ENCODE peak calls at places on chromosome 21, in eight cellular contexts. D is CD4-positive, alpha-beta T cell; T is A549; F is central memory CD8-positive, alpha-beta T cell; Y is stimulated activated naive CD8-positive, alpha-beta T cell treated with anti-CD3 and anti-CD28 coated beads, Interleukin-15, amount 100 ng/mL, for 72 hours; Z is lower lobe of right lung; G is T-cell; H is naive B cell. N is an unnamed sample.

GRCh38 chr21:31351438-31351837 is 7.4 kb upstream of the TIAM1 start:
- ATAC-seq in D (no peak), T (no peak), F (no peak), Y (no peak), Z (no peak), G (no peak), H (no peak), N (no peak)

GRCh38 chr21:17416139-17416538 is 96.7 kb upstream of the CXADR start:
- ATAC-seq in D (no peak), T (no peak), F (no peak), Y (no peak), Z (no peak), G (no peak), H (no peak), N (no peak)

GRCh38 chr21:21396424-21396823 is 398.2 kb downstream of the NCAM2 start:
- ATAC-seq in D (no peak), T (no peak), F (no peak), Y (no peak), Z (no peak), G (no peak), H (no peak), N (no peak)

GRCh38 chr21:38660333-38661295 is 145.1 kb upstream of the ETS2 start:
- ATAC-seq in D (no peak), T (peak; percentile 24), F (no peak), Y (peak; percentile 23), Z (peak; percentile 68), G (no peak), H (peak; percentile 13), N (peak; percentile 27)

GRCh38 chr21:45304945-45305344 is 17.2 kb upstream of the POFUT2 start:
- ATAC-seq in D (peak; percentile 55), T (no peak), F (peak; percentile 22), Y (no peak), Z (no peak), G (peak; percentile 61), H (no peak), N (no peak)

GRCh38 chr21:38151021-38151645 is 105.7 kb upstream of the KCNJ15 start:
- ATAC-seq in D (no peak), T (no peak), F (no peak), Y (no peak), Z (no peak), G (no peak), H (no peak), N (no peak)

GRCh38 chr21:25963186-25963585 is 207.4 kb downstream of the APP start:
- ATAC-seq in D (no peak), T (peak; percentile 74), F (no peak), Y (no peak), Z (peak; percentile 85), G (no peak), H (no peak), N (no peak)

GRCh38 chr21:44871576-44872265 is 1.8 kb downstream of the PTTG1IP start:
- ATAC-seq in D (no peak), T (peak; percentile 10), F (no peak), Y (no peak), Z (peak; percentile 2), G (no peak), H (no peak), N (no peak)

GRCh38 chr21:39055167-39055767 is 128.0 kb downstream of the PSMG1 start:
- ATAC-seq in D (no peak), T (no peak), F (no peak), Y (no peak), Z (peak; percentile 47), G (no peak), H (no peak), N (no peak)

GRCh38 chr21:45617021-45617930 is 26.2 kb upstream of the PCBP3 start:
- ATAC-seq in D (no peak), T (peak; percentile 35), F (no peak), Y (no peak), Z (no peak), G (no peak), H (no peak), N (no peak)

GRCh38 chr21:33684923-33685560 is 42.7 kb downstream of the ITSN1 start:
- ATAC-seq in D (no peak), T (no peak), F (no peak), Y (no peak), Z (no peak), G (no peak), H (no peak), N (no peak)

GRCh38 chr21:43916691-43917514 is 51.9 kb downstream of the AGPAT3 start:
- ATAC-seq in D (peak; percentile 89), T (no peak), F (peak; percentile 90), Y (peak; percentile 86), Z (peak; percentile 64), G (peak; percentile 89), H (peak; percentile 82), N (peak; percentile 76)

GRCh38 chr21:31221051-31221450 is 123.0 kb downstream of the TIAM1 start:
- ATAC-seq in D (no peak), T (no peak), F (no peak), Y (no peak), Z (peak; percentile 43), G (no peak), H (no peak), N (no peak)

GRCh38 chr21:43347864-43348766 is 78.8 kb downstream of the SIK1 start:
- ATAC-seq in D (no peak), T (no peak), F (no peak), Y (no peak), Z (no peak), G (no peak), H (no peak), N (no peak)

GRCh38 chr21:42568834-42569731 is 55.4 kb downstream of the SLC37A1 start:
- ATAC-seq in D (no peak), T (no peak), F (no peak), Y (no peak), Z (peak; percentile 2), G (no peak), H (no peak), N (no peak)

GRCh38 chr21:22925032-22925431 is 1926.8 kb downstream of the NCAM2 start:
- ATAC-seq in D (no peak), T (no peak), F (no peak), Y (no peak), Z (no peak), G (no peak), H (peak; percentile 74), N (no peak)

GRCh38 chr21:31130821-31131220 is 92.5 kb upstream of the KRTAP19-8 start:
- ATAC-seq in D (no peak), T (no peak), F (no peak), Y (peak; percentile 73), Z (no peak), G (no peak), H (no peak), N (no peak)

GRCh38 chr21:41431788-41432548 is 5.9 kb downstream of the MX1 start:
- ATAC-seq in D (no peak), T (no peak), F (no peak), Y (no peak), Z (no peak), G (no peak), H (peak; percentile 99), N (peak; percentile 97)

GRCh38 chr21:39529026-39529425 is 77.3 kb downstream of the SH3BGR start:
- ATAC-seq in D (no peak), T (no peak), F (no peak), Y (no peak), Z (peak; percentile 10), G (no peak), H (no peak), N (no peak)

GRCh38 chr21:26443867-26444266 is 129.2 kb downstream of the CYYR1 start:
- ATAC-seq in D (no peak), T (no peak), F (no peak), Y (no peak), Z (no peak), G (no peak), H (no peak), N (no peak)

GRCh38 chr21:41326414-41327080 is 9.9 kb downstream of the FAM3B start:
- ATAC-seq in D (no peak), T (no peak), F (no peak), Y (no peak), Z (peak; percentile 34), G (no peak), H (no peak), N (no peak)

GRCh38 chr21:38950388-38951094 is 144.8 kb downstream of the ETS2 start:
- ATAC-seq in D (no peak), T (no peak), F (no peak), Y (no peak), Z (no peak), G (no peak), H (no peak), N (no peak)

GRCh38 chr21:42857216-42857615 is 22.1 kb downstream of the WDR4 start:
- ATAC-seq in D (no peak), T (no peak), F (no peak), Y (no peak), Z (no peak), G (no peak), H (no peak), N (no peak)

GRCh38 chr21:28952686-28953085 is 40.0 kb downstream of the LTN1 start:
- ATAC-seq in D (no peak), T (no peak), F (no peak), Y (no peak), Z (no peak), G (no peak), H (no peak), N (no peak)

GRCh38 chr21:45482899-45483821 is 59.1 kb downstream of the SLC19A1 start:
- ATAC-seq in D (peak; percentile 37), T (no peak), F (no peak), Y (peak; percentile 49), Z (peak; percentile 28), G (no peak), H (peak; percentile 71), N (peak; percentile 64)

GRCh38 chr21:22536511-22536910 is 1538.3 kb downstream of the NCAM2 start:
- ATAC-seq in D (no peak), T (no peak), F (no peak), Y (peak; percentile 79), Z (no peak), G (no peak), H (no peak), N (no peak)

N was measured in stimulated activated memory B cell treated with anti-CD40 and anti-IgM and Interleukin-4, amounts not matched to agents 10 μg/mL and 1 μg/mL and 100 μg/mL, for 72 hours.